ENCODE peak calls at places on chromosomes 16 and 17, in nine cellular contexts. K is CD4-positive, alpha-beta memory T cell; R is transverse colon; P is mesendoderm; N is endothelial cell of umbilical vein; T is RWPE2; F is heart left ventricle; Q is fibroblast of lung; E is cardiac muscle cell. M is an unnamed sample.
A peak's percentile ranks its signal among the peaks of the same experiment; 100 is the strongest.

GRCh38 chr17:17836818-17837379 is at the start of gene SREBF1:
- DNase-seq in R (peak; percentile 73), N (peak; percentile 63), K (peak; percentile 66), F (peak; percentile 71), Q (peak; percentile 53), E (peak; percentile 58), P (peak; percentile 74), T (no peak), M (no peak)

GRCh38 chr16:35142147-35142808 is 1682.9 kb downstream of the TP53TG3F start:
- DNase-seq in E (no peak), P (no peak), R (no peak), T (no peak), N (no peak), K (no peak), Q (no peak), F (no peak), M (no peak)

GRCh38 chr16:85440744-85441143 is 172.4 kb upstream of the GSE1 start:
- DNase-seq in Q (no peak), K (no peak), F (no peak), E (no peak), R (no peak), N (no peak), T (no peak), P (no peak), M (no peak)

GRCh38 chr16:15639061-15639568 is 3.8 kb downstream of the MARF1 start:
- DNase-seq in R (no peak), T (no peak), N (no peak), F (no peak), P (no peak), K (no peak), E (no peak), Q (no peak), M (no peak)

GRCh38 chr16:7835032-7835431 is 502.4 kb downstream of the RBFOX1 start:
- DNase-seq in N (no peak), K (no peak), P (peak; percentile 56), E (no peak), F (no peak), T (no peak), R (no peak), Q (no peak), M (no peak)

GRCh38 chr17:61619953-61620352 is 28.9 kb upstream of the NACA2 start:
- DNase-seq in Q (no peak), P (no peak), F (no peak), K (no peak), R (no peak), N (no peak), E (no peak), T (no peak), M (no peak)

GRCh38 chr16:67842509-67843342 is 606 bp downstream of the THAP11 start:
- DNase-seq in E (peak; percentile 66), F (peak; percentile 69), R (peak; percentile 60), P (peak; percentile 84), N (peak; percentile 73), K (peak; percentile 87), T (peak; percentile 75), Q (peak; percentile 63), M (no peak)

GRCh38 chr17:1703063-1703462 is 7.1 kb downstream of the TLCD2 start:
- DNase-seq in N (no peak), T (no peak), P (no peak), K (no peak), E (no peak), R (no peak), F (no peak), Q (peak; percentile 44), M (no peak)

GRCh38 chr16:4433914-4434787 is 8.5 kb downstream of the DNAJA3 start:
- DNase-seq in R (no peak), K (no peak), E (no peak), Q (no peak), F (no peak), P (no peak), T (no peak), N (no peak), M (no peak)

GRCh38 chr17:82927661-82928601 is 88.1 kb upstream of the ZNF750 start:
- DNase-seq in T (peak; percentile 61), P (no peak), N (no peak), Q (peak; percentile 9), R (no peak), E (no peak), K (no peak), F (no peak), M (no peak)

GRCh38 chr17:51164911-51165679 is 1.1 kb upstream of the NME2 start:
- DNase-seq in E (no peak), F (no peak), T (no peak), N (no peak), R (no peak), K (no peak), P (peak; percentile 46), Q (peak; percentile 13), M (no peak)

GRCh38 chr17:4836221-4836620 is 3.1 kb downstream of the MINK1 start:
- DNase-seq in Q (no peak), T (no peak), E (no peak), N (no peak), K (no peak), F (no peak), R (no peak), P (no peak), M (no peak)

GRCh38 chr16:35685085-35685484 is 2225.7 kb downstream of the TP53TG3F start:
- DNase-seq in K (no peak), T (no peak), R (no peak), Q (no peak), N (no peak), F (no peak), P (no peak), E (no peak), M (no peak)

GRCh38 chr17:56141046-56141839 is 12.0 kb upstream of the ANKFN1 start:
- DNase-seq in N (no peak), R (no peak), T (no peak), F (no peak), Q (peak; percentile 91), K (no peak), P (no peak), E (no peak), M (no peak)

GRCh38 chr17:69423450-69423849 is 9.0 kb downstream of the MAP2K6 start:
- DNase-seq in E (no peak), R (no peak), T (no peak), K (no peak), Q (no peak), F (no peak), P (no peak), N (peak; percentile 91), M (no peak)

GRCh38 chr17:69424287-69425041 is 10.0 kb downstream of the MAP2K6 start:
- DNase-seq in R (no peak), P (no peak), F (no peak), E (no peak), N (peak; percentile 40), Q (no peak), K (no peak), T (no peak), M (no peak)

GRCh38 chr17:69428252-69428980 is 13.9 kb downstream of the MAP2K6 start:
- DNase-seq in E (no peak), R (no peak), T (no peak), N (no peak), F (no peak), P (no peak), Q (no peak), K (no peak), M (no peak)

GRCh38 chr17:69427486-69428197 is 13.1 kb downstream of the MAP2K6 start:
- DNase-seq in P (no peak), R (no peak), Q (no peak), E (no peak), N (no peak), T (no peak), K (no peak), F (no peak), M (no peak)

DNA sequence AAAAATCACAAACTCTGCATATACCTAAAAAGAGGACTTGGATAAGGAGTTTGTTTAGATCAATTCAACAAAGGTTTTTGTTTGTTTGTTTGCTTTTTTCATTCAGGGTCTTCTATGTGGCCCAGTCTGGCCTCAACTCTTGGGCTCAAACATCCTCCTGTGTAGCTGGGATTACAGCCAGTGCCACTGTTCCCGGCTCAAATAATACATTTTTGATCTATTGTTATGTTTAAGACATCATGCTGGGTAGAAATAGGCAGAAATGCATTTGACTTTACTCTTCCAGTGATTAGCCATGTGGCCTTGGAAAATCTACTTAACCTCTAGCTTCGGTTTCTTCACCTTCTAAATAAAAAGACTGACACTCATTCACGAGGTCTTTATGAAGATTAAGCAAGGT is 11.5 kb downstream of the MAP2K6 start:
- DNase-seq in F (no peak), E (no peak), T (no peak), R (no peak), K (no peak), P (no peak), N (no peak), Q (no peak), M (no peak)
- H3K4me1 ChIP-seq in F (no peaks in the 10 kb centered on the region), E (peaks cover 39% of the 10 kb centered on the region), T (peaks cover 14% of the 10 kb centered on the region), R (peaks cover 14% of the 10 kb centered on the region), K (peaks cover 11% of the 10 kb centered on the region), P (peaks cover 4% of the 10 kb centered on the region), N (peaks cover 41% of the 10 kb centered on the region), Q (no peaks in the 10 kb centered on the region), M (peaks cover 54% of the 10 kb centered on the region)

GRCh38 chr17:22512057-22512456 is 819.7 kb downstream of the KCNJ18 start:
- DNase-seq in T (no peak), Q (no peak), E (no peak), R (no peak), P (no peak), K (no peak), F (no peak), N (no peak), M (no peak)

GRCh38 chr17:22511431-22511830 is 819.1 kb downstream of the KCNJ18 start:
- DNase-seq in K (no peak), E (no peak), R (no peak), P (no peak), F (no peak), N (no peak), Q (no peak), T (no peak), M (no peak)

GRCh38 chr17:22514315-22514714 is 822.0 kb downstream of the KCNJ18 start:
- DNase-seq in P (no peak), F (no peak), R (no peak), Q (no peak), N (no peak), E (no peak), T (no peak), K (no peak), M (no peak)

GRCh38 chr17:22512506-22512905 is 820.2 kb downstream of the KCNJ18 start:
- DNase-seq in K (no peak), N (no peak), T (no peak), P (no peak), F (no peak), Q (no peak), R (no peak), E (no peak), M (no peak)

GRCh38 chr17:22512997-22513538 is 820.7 kb downstream of the KCNJ18 start:
- DNase-seq in F (no peak), R (no peak), N (no peak), P (no peak), Q (no peak), K (no peak), E (no peak), T (no peak), M (no peak)
- H3K27ac ChIP-seq in F (no peak overlapping the region), R (no peak overlapping the region), N (no peak overlapping the region), P (no peak overlapping the region), Q (no peak overlapping the region), K (no peak overlapping the region), E (no peak overlapping the region), T (no peak overlapping the region), M (no peak overlapping the region)

GRCh38 chr16:11327277-11328171 is 17.7 kb upstream of the RMI2 start:
- DNase-seq in R (peak; percentile 53), F (no peak), Q (no peak), N (no peak), E (peak; percentile 37), T (no peak), K (peak; percentile 50), P (peak; percentile 78), M (no peak)
- H3K4me3 ChIP-seq in R (no peak overlapping the region), F (no peak overlapping the region), Q (no peak overlapping the region), N (no peak overlapping the region), E (no peak overlapping the region), T (no peak overlapping the region), K (no peak overlapping the region), P (no peak overlapping the region), M (no peak overlapping the region)

GRCh38 chr17:31487648-31488263 is 96.3 kb downstream of the RAB11FIP4 start:
- DNase-seq in N (no peak), P (peak; percentile 96), T (peak; percentile 88), E (peak; percentile 40), F (peak; percentile 90), Q (peak; percentile 42), K (peak; percentile 96), R (peak; percentile 96), M (peak; percentile 67)
- H3K4me1 ChIP-seq in N (no peaks in the 10 kb centered on the region), P (peaks cover 13% of the 10 kb centered on the region), T (peaks cover 9% of the 10 kb centered on the region), E (peaks cover 14% of the 10 kb centered on the region), F (peaks cover 21% of the 10 kb centered on the region), Q (peaks cover 4% of the 10 kb centered on the region), K (peaks cover 48% of the 10 kb centered on the region), R (peaks cover 42% of the 10 kb centered on the region), M (peaks cover 24% of the 10 kb centered on the region)